ENCODE peak calls at places on chromosomes 4 and X, in eight cellular contexts. T is endodermal cell; V is PC-9; M is IMR-90; C is heart right ventricle; Q is CD4-positive, alpha-beta T cell; O is ovary; K is body of pancreas. E is an unnamed sample.

GRCh38 chr4:81196126-81196650 is 18.8 kb downstream of the PRKG2 start:
- DNase-seq in T (no peak), V (no peak), M (no peak), C (no peak), Q (no peak), O (no peak), K (no peak), E (no peak)

GRCh38 chr4:82780398-82781231 is 18.0 kb downstream of the SCD5 start:
- DNase-seq in T (peak; percentile 75), V (peak; percentile 85), M (peak; percentile 59), C (peak; percentile 80), Q (no peak), O (peak; percentile 91), K (peak; percentile 92), E (no peak)

GRCh38 chr4:28490669-28491068 is 1630.0 kb downstream of the STIM2 start:
- DNase-seq in T (no peak), V (no peak), M (peak; percentile 52), C (no peak), Q (no peak), O (no peak), K (no peak), E (no peak)

GRCh38 chr4:159508917-159509500 is 406.1 kb downstream of the RAPGEF2 start:
- DNase-seq in T (no peak), V (no peak), M (no peak), C (no peak), Q (no peak), O (no peak), K (no peak), E (no peak)

GRCh38 chr4:126404549-126404948 is 1089.8 kb downstream of the FAT4 start:
- DNase-seq in T (no peak), V (no peak), M (peak; percentile 62), C (no peak), Q (no peak), O (no peak), K (no peak), E (no peak)

GRCh38 chr4:26765515-26765914 is 95.1 kb upstream of the STIM2 start:
- DNase-seq in T (no peak), V (no peak), M (peak; percentile 31), C (no peak), Q (no peak), O (no peak), K (no peak), E (no peak)

GRCh38 chr4:107945809-107946208 is 14.5 kb downstream of the CYP2U1 start:
- DNase-seq in T (no peak), V (no peak), M (no peak), C (no peak), Q (no peak), O (no peak), K (no peak), E (no peak)

GRCh38 chrX:40155617-40156471 is 58.1 kb upstream of the BCOR start:
- DNase-seq in T (peak; percentile 84), V (no peak), M (no peak), C (no peak), Q (no peak), O (peak; percentile 45), K (no peak), E (no peak)

GRCh38 chr4:113998026-113998425 is 18.6 kb upstream of the ARSJ start:
- DNase-seq in T (no peak), V (no peak), M (no peak), C (no peak), Q (no peak), O (no peak), K (no peak), E (no peak)

GRCh38 chr4:39729557-39729956 is 31.6 kb downstream of the UBE2K start:
- DNase-seq in T (no peak), V (no peak), M (peak; percentile 38), C (no peak), Q (no peak), O (no peak), K (no peak), E (no peak)

GRCh38 chrX:17860179-17860780 is 818 bp downstream of the RAI2 start:
- DNase-seq in T (peak; percentile 57), V (no peak), M (no peak), C (peak; percentile 27), Q (no peak), O (peak; percentile 31), K (peak; percentile 27), E (no peak)

GRCh38 chr4:42906906-42907774 is 14.6 kb downstream of the GRXCR1 start:
- DNase-seq in T (no peak), V (no peak), M (no peak), C (no peak), Q (no peak), O (no peak), K (peak; percentile 43), E (no peak)

GRCh38 chr4:149987330-149987751 is 90.9 kb upstream of the DCLK2 start:
- DNase-seq in T (no peak), V (no peak), M (no peak), C (no peak), Q (no peak), O (no peak), K (no peak), E (no peak)

GRCh38 chrX:41010188-41010846 is 74.9 kb upstream of the USP9X start:
- DNase-seq in T (peak; percentile 86), V (peak; percentile 58), M (peak; percentile 88), C (peak; percentile 70), Q (peak; percentile 21), O (peak; percentile 84), K (peak; percentile 86), E (peak; percentile 58)

GRCh38 chr4:2484993-2485392 is 16.1 kb downstream of the RNF4 start:
- DNase-seq in T (peak; percentile 60), V (no peak), M (no peak), C (peak; percentile 75), Q (peak; percentile 43), O (no peak), K (peak; percentile 69), E (peak; percentile 68)

GRCh38 chr4:141686146-141686775 is 49.9 kb downstream of the IL15 start:
- DNase-seq in T (no peak), V (peak; percentile 12), M (peak; percentile 52), C (no peak), Q (no peak), O (no peak), K (no peak), E (peak; percentile 12)

GRCh38 chrX:150896632-150897031 is 1.8 kb downstream of the CD99L2 start:
- DNase-seq in T (no peak), V (no peak), M (no peak), C (no peak), Q (no peak), O (no peak), K (no peak), E (no peak)

GRCh38 chr4:124079174-124079780 is 633.3 kb downstream of the ANKRD50 start:
- DNase-seq in T (no peak), V (no peak), M (peak; percentile 66), C (no peak), Q (no peak), O (no peak), K (no peak), E (no peak)

GRCh38 chr4:136301773-136302172 is 1230.5 kb downstream of the PCDH18 start:
- DNase-seq in T (no peak), V (no peak), M (no peak), C (no peak), Q (no peak), O (no peak), K (no peak), E (no peak)

GRCh38 chrX:2176274-2176673 is 324.5 kb downstream of the DHRSX start:
- DNase-seq in T (no peak), V (no peak), M (no peak), C (no peak), Q (no peak), O (no peak), K (no peak), E (no peak)

GRCh38 chr4:81504685-81505598 is 33.2 kb upstream of the RASGEF1B start:
- DNase-seq in T (no peak), V (no peak), M (no peak), C (peak; percentile 48), Q (peak; percentile 44), O (no peak), K (peak; percentile 39), E (peak; percentile 50)

GRCh38 chr4:73343432-73343831 is 60.7 kb upstream of the ALB start:
- DNase-seq in T (peak; percentile 60), V (no peak), M (no peak), C (no peak), Q (no peak), O (no peak), K (no peak), E (no peak)

GRCh38 chrX:25028726-25029125 is 13.0 kb upstream of the ARX start:
- DNase-seq in T (no peak), V (no peak), M (peak; percentile 6), C (no peak), Q (no peak), O (no peak), K (no peak), E (no peak)

GRCh38 chrX:20217906-20218305 is 48.8 kb downstream of the RPS6KA3 start:
- DNase-seq in T (no peak), V (no peak), M (no peak), C (no peak), Q (no peak), O (no peak), K (no peak), E (no peak)
- H3K27ac ChIP-seq in T (no peak overlapping the region), V (peak overlapping the region; percentile 14), M (no peak overlapping the region), C (peak overlapping the region; percentile 62), Q (no peak overlapping the region), O (no peak overlapping the region), K (peak overlapping the region; percentile 68), E (no peak overlapping the region)

GRCh38 chrX:115679460-115679859 is 118.5 kb downstream of the PLS3 start:
- DNase-seq in T (no peak), V (no peak), M (peak; percentile 39), C (no peak), Q (no peak), O (no peak), K (no peak), E (no peak)
- H3K27ac ChIP-seq in T (no peak overlapping the region), V (no peak overlapping the region), M (no peak overlapping the region), C (no peak overlapping the region), Q (no peak overlapping the region), O (no peak overlapping the region), K (no peak overlapping the region), E (no peak overlapping the region)

GRCh38 chrX:56233100-56233499 is 944 bp downstream of the KLF8 start:
- DNase-seq in T (peak; percentile 48), V (peak; percentile 43), M (no peak), C (no peak), Q (no peak), O (peak; percentile 25), K (peak; percentile 10), E (no peak)
- H3K27ac ChIP-seq in T (no peak overlapping the region), V (peak overlapping the region; percentile 53), M (no peak overlapping the region), C (peak overlapping the region; percentile 70), Q (no peak overlapping the region), O (peak overlapping the region; percentile 80), K (peak overlapping the region; percentile 41), E (no peak overlapping the region)

GRCh38 chr4:90183254-90183653 is 56.1 kb downstream of the CCSER1 start:
- DNase-seq in T (no peak), V (no peak), M (no peak), C (no peak), Q (no peak), O (no peak), K (no peak), E (no peak)

GRCh38 chr4:90184560-90184959 is 57.4 kb downstream of the CCSER1 start:
- DNase-seq in T (peak; percentile 85), V (peak; percentile 3), M (no peak), C (no peak), Q (no peak), O (no peak), K (no peak), E (no peak)

GRCh38 chr4:90187148-90187884 is 60.1 kb downstream of the CCSER1 start:
- DNase-seq in T (no peak), V (no peak), M (no peak), C (no peak), Q (no peak), O (no peak), K (no peak), E (no peak)

GRCh38 chr4:90186229-90186628 is 59.0 kb downstream of the CCSER1 start:
- DNase-seq in T (no peak), V (no peak), M (no peak), C (no peak), Q (no peak), O (no peak), K (no peak), E (no peak)

GRCh38 chr4:90185416-90185815 is 58.2 kb downstream of the CCSER1 start:
- DNase-seq in T (no peak), V (no peak), M (no peak), C (no peak), Q (no peak), O (no peak), K (no peak), E (no peak)
- H3K27ac ChIP-seq in T (no peak overlapping the region), V (no peak overlapping the region), M (no peak overlapping the region), C (no peak overlapping the region), Q (no peak overlapping the region), O (no peak overlapping the region), K (no peak overlapping the region), E (no peak overlapping the region)

E was measured in caudate nucleus.